ENCODE peak calls at places on chromosome 6, in seven cellular contexts. Y, I, X, O, M, U and F are unnamed samples.

GRCh38 chr6:4346659-4347333 is 211.4 kb upstream of the ECI2 start:
- DNase-seq in M (no peak), U (no peak), I (no peak), O (no peak), Y (peak), X (peak), F (no peak)

GRCh38 chr6:1724124-1724523 is 114.4 kb downstream of the FOXC1 start:
- DNase-seq in Y (no peak), O (no peak), I (no peak), M (no peak), X (no peak), U (no peak), F (no peak)

GRCh38 chr6:26232950-26233607 is 131.9 kb upstream of the BTN3A2 start:
- DNase-seq in U (no peak), O (no peak), I (peak), M (no peak), Y (peak), X (no peak), F (no peak)

GRCh38 chr6:72624557-72625160 is 2.8 kb downstream of the KCNQ5 start:
- DNase-seq in I (peak), U (no peak), M (peak), O (no peak), X (no peak), Y (peak), F (no peak)

GRCh38 chr6:113710110-113710509 is 147.0 kb upstream of the MARCKS start:
- DNase-seq in M (no peak), U (no peak), O (no peak), Y (no peak), I (no peak), X (no peak), F (no peak)

GRCh38 chr6:113428702-113429101 is 428.4 kb upstream of the MARCKS start:
- DNase-seq in O (no peak), I (no peak), M (no peak), Y (peak), X (no peak), U (no peak), F (no peak)

GRCh38 chr6:129655334-129655733 is 54.6 kb downstream of the ARHGAP18 start:
- DNase-seq in Y (no peak), I (no peak), U (no peak), M (no peak), X (no peak), O (no peak), F (no peak)

GRCh38 chr6:148967546-148967945 is 220.7 kb downstream of the UST start:
- DNase-seq in O (no peak), M (peak), I (no peak), U (no peak), X (no peak), Y (no peak), F (no peak)

GRCh38 chr6:115882174-115882573 is 178.5 kb downstream of the FRK start:
- DNase-seq in X (no peak), I (no peak), M (no peak), U (no peak), Y (no peak), O (no peak), F (no peak)

GRCh38 chr6:168666751-168667427 is 225.9 kb downstream of the SMOC2 start:
- DNase-seq in O (no peak), I (no peak), X (no peak), Y (no peak), U (no peak), M (peak), F (no peak)

GRCh38 chr6:21992178-21992967 is 304.5 kb downstream of the PRL start:
- DNase-seq in Y (peak), X (no peak), M (no peak), I (peak), U (no peak), O (no peak), F (peak)

GRCh38 chr6:95248501-95248900 is 328.8 kb upstream of the MANEA start:
- DNase-seq in O (no peak), Y (peak), I (peak), M (no peak), U (no peak), X (no peak), F (no peak)

GRCh38 chr6:18503588-18504231 is 116.6 kb downstream of the RNF144B start:
- DNase-seq in U (no peak), Y (peak), O (peak), X (peak), M (peak), I (peak), F (peak)

GRCh38 chr6:148044921-148045320 is 297.7 kb upstream of the SASH1 start:
- DNase-seq in O (no peak), U (no peak), I (no peak), Y (peak), X (no peak), M (no peak), F (no peak)

DNA sequence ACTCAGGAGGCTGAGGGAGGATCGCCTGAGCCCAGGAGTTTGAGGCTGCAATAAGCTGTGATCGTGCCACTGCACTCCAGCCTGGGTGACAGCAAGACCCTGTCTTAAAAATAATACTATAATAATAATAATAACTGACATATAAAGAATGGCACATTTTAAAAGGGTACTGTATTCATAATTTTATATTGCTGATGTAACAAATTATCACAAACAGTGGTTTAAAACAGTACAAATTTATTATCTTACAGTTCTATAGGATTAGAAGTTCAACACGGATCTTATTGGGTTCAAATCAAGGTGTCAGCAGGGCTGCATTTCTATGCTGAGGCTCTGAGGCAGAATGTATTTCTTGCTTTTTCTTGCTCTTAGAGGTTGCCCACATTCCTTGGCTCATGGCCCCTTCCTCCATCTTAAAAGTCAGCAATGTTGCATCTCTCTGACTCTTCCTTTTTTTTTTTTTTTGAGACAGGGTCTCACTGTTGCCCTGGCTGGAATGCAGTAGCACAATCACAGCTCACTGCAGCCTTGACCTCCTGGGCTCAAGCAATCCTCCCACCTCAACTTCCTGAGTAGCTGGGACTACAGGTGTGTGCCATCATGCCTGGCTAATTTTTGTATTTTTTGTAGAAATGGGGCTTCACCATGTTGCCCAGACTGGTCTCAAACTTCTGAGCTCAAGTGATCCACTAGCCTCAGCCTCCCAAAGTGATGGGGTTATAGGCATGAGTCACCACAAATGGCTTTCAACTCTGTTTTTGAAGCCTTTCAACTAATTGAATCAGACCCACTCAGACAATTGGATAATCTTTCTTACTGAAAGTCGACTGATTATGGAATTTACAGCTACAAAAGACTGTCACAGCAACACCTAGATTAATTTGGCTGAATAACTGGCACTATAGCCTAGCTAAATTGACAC is 22.8 kb upstream of the SRSF3 start:
- DNase-seq in I (no peak), Y (no peak), M (no peak), X (no peak), U (no peak), O (no peak), F (no peak)
- H3K4me3 ChIP-seq in I (no peak), Y (no peak), M (no peak), X (no peak), U (no peak), O (no peak), F (no peak)

GRCh38 chr6:49826743-49827406 is 39.5 kb downstream of the CRISP1 start:
- DNase-seq in Y (no peak), U (no peak), I (no peak), X (no peak), M (no peak), O (no peak), F (no peak)
- H3K4me3 ChIP-seq in Y (no peak), U (no peak), I (no peak), X (no peak), M (no peak), O (no peak), F (no peak)

GRCh38 chr6:143949962-143950361 is 58.1 kb downstream of the PLAGL1 start:
- DNase-seq in U (no peak), O (no peak), I (no peak), X (no peak), M (no peak), Y (no peak), F (no peak)

GRCh38 chr6:143950874-143951273 is 57.2 kb downstream of the PLAGL1 start:
- DNase-seq in I (no peak), Y (no peak), U (no peak), O (no peak), X (no peak), M (no peak), F (no peak)

GRCh38 chr6:143948208-143948607 is 59.9 kb downstream of the PLAGL1 start:
- DNase-seq in I (no peak), M (no peak), O (no peak), U (no peak), Y (no peak), X (no peak), F (no peak)

GRCh38 chr6:143952386-143952785 is 55.7 kb downstream of the PLAGL1 start:
- DNase-seq in O (no peak), X (no peak), I (no peak), U (no peak), M (no peak), Y (no peak), F (no peak)

DNA sequence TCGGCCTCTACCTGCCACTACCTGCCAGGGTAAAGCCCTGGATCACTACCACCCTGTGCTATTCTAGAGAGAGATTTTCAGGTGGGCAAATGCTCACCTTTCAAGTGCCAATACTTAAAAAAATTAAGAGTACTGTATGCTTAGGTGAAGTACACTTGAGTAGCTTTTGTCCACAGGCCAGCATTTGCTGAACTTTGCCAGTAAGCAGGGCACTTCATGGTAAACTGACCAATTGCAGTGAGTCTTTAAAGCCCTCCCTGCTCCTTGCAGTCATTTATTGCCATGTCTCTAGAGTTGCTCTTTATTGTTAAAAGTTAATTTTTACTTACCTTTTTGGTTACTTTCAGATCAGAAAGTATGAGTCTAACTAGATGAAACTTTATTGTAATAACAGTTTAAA is 58.5 kb downstream of the PLAGL1 start:
- DNase-seq in X (no peak), O (no peak), M (no peak), I (no peak), U (no peak), Y (no peak), F (no peak)
- H3K4me3 ChIP-seq in X (no peak), O (no peak), M (no peak), I (no peak), U (no peak), Y (no peak), F (no peak)

GRCh38 chr6:155187994-155188706 is 75.7 kb upstream of the CLDN20 start:
- DNase-seq in X (no peak), Y (peak), M (no peak), O (no peak), I (no peak), U (no peak), F (no peak)

GRCh38 chr6:155186052-155186658 is 77.7 kb upstream of the CLDN20 start:
- DNase-seq in M (peak), Y (peak), I (no peak), U (no peak), O (no peak), X (no peak), F (no peak)

GRCh38 chr6:155187096-155187495 is 76.7 kb upstream of the CLDN20 start:
- DNase-seq in Y (no peak), O (no peak), X (no peak), I (no peak), U (no peak), M (no peak), F (no peak)

GRCh38 chr6:155190667-155191066 is 73.1 kb upstream of the CLDN20 start:
- DNase-seq in O (no peak), Y (no peak), M (no peak), U (no peak), I (no peak), X (no peak), F (no peak)

GRCh38 chr6:155188707-155189496 is 74.9 kb upstream of the CLDN20 start:
- DNase-seq in U (no peak), I (peak), M (no peak), O (no peak), Y (peak), X (no peak), F (no peak)
- H3K4me3 ChIP-seq in U (no peak), I (no peak), M (no peak), O (no peak), Y (peak), X (no peak), F (no peak)

DNA sequence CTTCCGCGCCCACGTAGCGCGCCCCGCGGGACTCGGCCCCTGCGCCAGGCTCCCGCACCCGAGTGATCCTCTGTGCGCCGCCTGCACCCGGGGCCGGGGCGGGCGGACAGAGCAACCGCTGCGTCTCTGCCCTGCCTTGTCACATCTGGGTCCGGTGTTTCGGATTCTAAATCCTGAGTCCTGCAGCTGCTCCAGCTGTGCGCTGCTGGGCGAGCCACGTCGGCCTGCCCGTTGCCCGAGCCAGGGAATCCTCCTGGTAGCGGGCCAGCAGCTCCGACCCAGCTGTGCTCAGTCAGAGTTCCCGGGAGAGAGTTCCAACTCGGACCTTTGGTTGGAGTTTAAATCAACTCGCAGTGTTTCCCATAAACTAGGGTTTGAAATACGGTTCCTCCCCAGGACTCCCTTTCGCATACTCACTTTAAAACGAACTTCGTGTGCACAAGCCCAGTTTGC is 268 bp upstream of the PDE10A start:
- DNase-seq in M (peak), Y (peak), O (no peak), U (no peak), I (peak), X (peak), F (no peak)
- H3K4me3 ChIP-seq in M (peak), Y (peak), O (peak), U (peak), I (peak), X (peak), F (no peak)